ENCODE peak calls at places on chromosomes 7 and 10, in eight cellular contexts. N is osteocyte; Y is stimulated activated CD4-positive, alpha-beta T cell treated with anti-CD3 and anti-CD28 coated beads, Interleukin-1b, Interleukin-23, amount 100 ng/mL, for 1 hour; Z is stimulated activated CD8-positive, alpha-beta memory T cell treated with anti-CD3 and anti-CD28 coated beads, Interleukin-2, amount 100 ng/mL, for 1 hour; D is T-helper 1 cell; V is fibroblast of the aortic adventitia; C is HEK293T; Q is mesothelial cell of epicardium. J is an unnamed sample.

GRCh38 chr10:47146571-47146970 is 153.4 kb upstream of the GDF10 start:
- DNase-seq in N (no peak), Q (no peak), V (no peak), Y (no peak), C (no peak), D (no peak), Z (no peak), J (no peak)

GRCh38 chr7:104153287-104153686 is 54.5 kb downstream of the ORC5 start:
- DNase-seq in Q (no peak), C (no peak), Y (no peak), V (no peak), N (no peak), Z (no peak), D (no peak), J (no peak)

GRCh38 chr7:81715984-81716588 is 53.8 kb downstream of the HGF start:
- DNase-seq in N (no peak), Y (no peak), Q (no peak), Z (no peak), C (no peak), D (no peak), V (peak), J (peak)

GRCh38 chr7:5452937-5453540 is 29.4 kb upstream of the TNRC18 start:
- DNase-seq in Z (no peak), D (no peak), C (no peak), Y (no peak), N (no peak), V (peak), Q (no peak), J (peak)

GRCh38 chr7:123916240-123916724 is 8.8 kb upstream of the SPAM1 start:
- DNase-seq in C (peak), Y (no peak), Q (no peak), D (no peak), V (peak), N (no peak), Z (no peak), J (peak)

GRCh38 chr7:100122067-100122466 is 2.6 kb downstream of the CNPY4 start:
- DNase-seq in N (no peak), Q (no peak), D (no peak), Y (no peak), V (no peak), Z (no peak), C (no peak), J (peak)

GRCh38 chr10:72267819-72268404 is 5.8 kb upstream of the DDIT4 start:
- DNase-seq in V (no peak), C (no peak), Y (no peak), Q (no peak), D (no peak), N (no peak), Z (no peak), J (no peak)

GRCh38 chr10:77726732-77727131 is 89.1 kb upstream of the KCNMA1 start:
- DNase-seq in Y (no peak), N (no peak), V (no peak), D (no peak), C (no peak), Q (no peak), Z (no peak), J (peak)

J was measured in kidney tubule cell.